ENCODE peak calls at places on chromosomes 11 and 22, in four cellular contexts. O is right atrium auricular region, X is PC-3, T is spleen. K is an unnamed sample. For H3K4me1, the result is how much of the 10 kb centered on the place peaks cover.

GRCh38 chr22:33807465-33807864 is 112.8 kb downstream of the LARGE1 start:
- DNase-seq in X (no peak), T (no peak), O (no peak), K (no peak)

GRCh38 chr22:38873469-38874411 is 1.7 kb upstream of the CBX6 start:
- DNase-seq in X (peak), O (peak), T (no peak), K (peak)

GRCh38 chr11:48900131-48900800 is 83.4 kb downstream of the TRIM51G start:
- DNase-seq in T (peak), X (no peak), O (no peak), K (peak)

GRCh38 chr11:35155677-35156076 is 16.7 kb downstream of the CD44 start:
- DNase-seq in O (no peak), X (no peak), T (no peak), K (no peak)

GRCh38 chr11:102266111-102266510 is 51.2 kb upstream of the BIRC3 start:
- DNase-seq in O (no peak), T (no peak), X (no peak), K (no peak)

GRCh38 chr11:15929371-15929801 is 427.0 kb downstream of the SOX6 start:
- DNase-seq in X (no peak), O (no peak), T (no peak), K (no peak)

GRCh38 chr11:93054881-93055280 is 85.4 kb downstream of the MTNR1B start:
- DNase-seq in X (peak), O (no peak), T (no peak), K (no peak)

GRCh38 chr11:33891714-33892327 is at the start of gene LMO2:
- DNase-seq in O (no peak), X (no peak), T (no peak), K (no peak)

GRCh38 chr11:3089236-3090061 is 32.2 kb upstream of the CARS1 start:
- DNase-seq in X (no peak), T (no peak), O (no peak), K (no peak)

GRCh38 chr11:17389205-17389956 is 922 bp upstream of the KCNJ11 start:
- DNase-seq in X (peak), O (no peak), T (peak), K (peak)

GRCh38 chr11:75308986-75309385 is 42.5 kb downstream of the ARRB1 start:
- DNase-seq in T (no peak), O (no peak), X (no peak), K (no peak)
- H3K4me1 ChIP-seq in T (half or more), O (half or more), X (under half), K (under half)

DNA sequence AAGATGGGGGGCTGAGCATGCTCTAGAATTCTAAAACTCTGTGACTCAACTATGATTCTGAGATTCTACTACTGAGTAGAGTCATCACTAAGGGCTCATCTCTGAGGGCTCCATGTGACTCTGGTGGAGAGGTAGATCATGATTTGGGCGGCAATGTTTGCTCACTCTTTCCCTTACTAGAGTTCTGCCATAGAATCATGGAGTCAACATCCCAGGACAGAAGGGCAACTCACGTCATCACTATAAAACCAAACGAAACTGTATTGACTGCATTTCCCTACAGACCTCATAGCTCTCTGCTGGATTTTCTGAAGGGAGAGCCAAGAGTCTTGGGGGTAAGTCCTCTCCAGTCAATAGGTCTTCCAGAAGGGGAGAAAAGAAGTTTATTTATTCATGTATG is at the start of gene MS4A14:
- DNase-seq in T (no peak), X (no peak), O (no peak), K (no peak)
- H3K4me1 ChIP-seq in T (under half), X (under half), O (under half), K (under half)

GRCh38 chr11:113875414-113876073 is at the start of gene USP28:
- DNase-seq in T (peak), X (peak), O (peak), K (peak)

GRCh38 chr11:113876798-113877672 is 1.7 kb upstream of the USP28 start:
- DNase-seq in X (no peak), O (no peak), T (no peak), K (no peak)

GRCh38 chr11:113877673-113878060 is 2.3 kb upstream of the USP28 start:
- DNase-seq in O (no peak), T (no peak), X (no peak), K (no peak)

GRCh38 chr11:113874920-113875413 is 405 bp downstream of the USP28 start:
- DNase-seq in T (no peak), X (peak), O (no peak), K (peak)

GRCh38 chr11:113876074-113876797 is 864 bp upstream of the USP28 start:
- DNase-seq in T (peak), O (no peak), X (no peak), K (no peak)
- H3K4me1 ChIP-seq in T (under half), O (under half), X (under half), K (under half)

DNA sequence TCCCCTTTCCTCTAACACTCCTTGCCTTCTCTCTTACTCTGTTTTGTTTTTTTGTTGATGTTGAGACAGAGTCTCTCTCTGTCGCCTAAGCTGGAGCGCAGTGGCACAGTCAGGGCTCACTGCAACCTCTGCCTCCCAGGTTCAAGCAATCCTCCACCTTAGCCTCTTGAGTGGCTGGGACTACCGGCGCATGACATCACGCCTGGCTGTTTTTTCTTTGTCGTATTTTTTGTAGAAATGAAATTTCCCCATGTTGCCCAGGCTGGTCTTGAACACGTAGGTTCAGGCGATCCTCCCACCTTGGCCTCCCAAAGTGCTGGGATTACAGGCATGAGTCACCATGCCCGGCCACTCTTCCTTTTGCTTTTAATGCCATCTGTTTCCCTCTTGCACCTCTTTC is 72.3 kb downstream of the FBXO7 start:
- DNase-seq in O (no peak), T (no peak), X (no peak), K (no peak)
- H3K4me1 ChIP-seq in O (under half), T (under half), X (under half), K (under half)

GRCh38 chr11:27563201-27563600 is 56.6 kb upstream of the LIN7C start:
- DNase-seq in T (no peak), X (peak), O (no peak), K (no peak)
- H3K4me1 ChIP-seq in T (under half), X (under half), O (under half), K (under half)

GRCh38 chr22:22816766-22817410 is 70.7 kb upstream of the IGLL5 start:
- DNase-seq in X (no peak), T (peak), O (no peak), K (no peak)
- H3K4me1 ChIP-seq in X (under half), T (under half), O (under half), K (half or more)

GRCh38 chr22:25402160-25402500 is 162.3 kb upstream of the GRK3 start:
- DNase-seq in T (no peak), O (no peak), X (no peak), K (no peak)
- H3K4me1 ChIP-seq in T (half or more), O (half or more), X (under half), K (under half)

DNA sequence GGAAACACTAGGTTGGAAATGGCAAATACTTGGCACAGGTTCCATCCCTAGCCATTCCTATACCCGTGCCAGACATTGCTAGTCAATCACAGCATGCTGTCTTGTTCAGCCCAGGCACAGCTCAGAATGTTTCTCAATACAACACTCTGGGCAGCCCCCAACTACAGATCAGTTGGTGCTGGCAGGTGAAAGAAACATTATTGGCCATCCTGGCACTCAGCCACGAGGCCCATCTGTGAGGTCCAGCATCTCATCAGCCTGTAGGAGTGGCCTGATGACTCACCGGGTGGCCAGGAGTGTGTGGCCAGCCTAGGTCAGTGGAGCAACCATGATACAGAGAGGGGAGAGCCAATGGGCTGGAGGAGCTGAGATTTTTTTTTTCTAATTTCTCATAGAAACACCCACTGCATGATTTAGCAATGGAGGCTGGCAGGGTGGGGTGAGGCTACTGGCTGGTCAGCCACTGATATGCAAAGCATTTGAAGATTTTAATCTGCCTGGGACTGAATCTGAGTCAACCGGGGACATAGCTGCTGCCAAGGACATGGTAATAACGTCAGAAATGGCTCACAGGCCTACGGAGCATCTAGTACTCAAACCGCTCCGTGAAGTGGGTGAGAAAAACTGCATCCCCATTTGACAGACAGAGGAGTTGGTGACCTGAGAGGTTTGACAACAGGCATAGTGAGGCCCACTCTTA is 5.4 kb downstream of the MYO18B start:
- DNase-seq in T (no peak), O (peak), X (no peak), K (no peak)
- H3K4me1 ChIP-seq in T (under half), O (half or more), X (under half), K (under half)

GRCh38 chr11:68467446-68467845 is 6.9 kb downstream of the PPP6R3 start:
- DNase-seq in T (no peak), X (no peak), O (no peak), K (no peak)

GRCh38 chr11:68470304-68470811 is 9.8 kb downstream of the PPP6R3 start:
- DNase-seq in T (no peak), X (no peak), O (no peak), K (no peak)

GRCh38 chr11:68469122-68469521 is 8.6 kb downstream of the PPP6R3 start:
- DNase-seq in O (no peak), T (no peak), X (no peak), K (no peak)

GRCh38 chr11:68469642-68470041 is 9.1 kb downstream of the PPP6R3 start:
- DNase-seq in X (no peak), T (no peak), O (no peak), K (no peak)

GRCh38 chr11:68468217-68468828 is 7.8 kb downstream of the PPP6R3 start:
- DNase-seq in T (no peak), O (no peak), X (no peak), K (peak)
- H3K4me1 ChIP-seq in T (half or more), O (half or more), X (under half), K (half or more)

GRCh38 chr11:47105541-47105940 is 71.1 kb downstream of the ARFGAP2 start:
- DNase-seq in T (no peak), O (no peak), X (no peak), K (no peak)
- H3K4me1 ChIP-seq in T (under half), O (under half), X (under half), K (under half)

K was measured in CD4-positive, alpha-beta memory T cell.